ENCODE peak calls at places on chromosomes 2 and 18, in seven cellular contexts. U is H9, G is IMR-90, N is mesendoderm, Q is neuronal stem cell, H is mesenchymal stem cell, F is H1. C is an unnamed sample.

GRCh38 chr18:21281611-21282010 is 39.6 kb downstream of the GREB1L start:
- DNase-seq in F (no peak), H (no peak), N (no peak), Q (no peak), G (no peak), U (no peak), C (no peak)

GRCh38 chr18:46867471-46868170 is 49.7 kb downstream of the PIAS2 start:
- DNase-seq in U (no peak), N (no peak), G (no peak), F (no peak), Q (no peak), H (no peak), C (no peak)

GRCh38 chr2:236348279-236348678 is 84.1 kb upstream of the ASB18 start:
- DNase-seq in U (peak), F (no peak), H (no peak), N (no peak), G (no peak), Q (no peak), C (no peak)

GRCh38 chr2:233072838-233073237 is 12.7 kb downstream of the INPP5D start:
- DNase-seq in G (no peak), H (no peak), N (no peak), Q (no peak), U (no peak), F (no peak), C (no peak)

GRCh38 chr2:166057363-166058169 is 70.3 kb downstream of the SCN1A start:
- DNase-seq in F (no peak), Q (peak), H (peak), G (peak), U (no peak), N (peak), C (peak)

GRCh38 chr2:199581935-199582336 is 124.2 kb upstream of the SATB2 start:
- DNase-seq in F (no peak), U (no peak), Q (no peak), G (peak), N (peak), H (peak), C (no peak)

GRCh38 chr2:19611491-19612332 is 253.3 kb upstream of the OSR1 start:
- DNase-seq in F (no peak), N (no peak), G (peak), H (peak), Q (no peak), U (no peak), C (no peak)

GRCh38 chr2:200782243-200782642 is 29.5 kb upstream of the BZW1 start:
- DNase-seq in U (no peak), Q (no peak), G (peak), H (no peak), N (no peak), F (no peak), C (peak)

GRCh38 chr18:23053756-23054457 is 81.4 kb upstream of the CABLES1 start:
- DNase-seq in Q (peak), N (peak), U (peak), F (peak), H (peak), G (peak), C (peak)

GRCh38 chr2:55155764-55156221 is 76.3 kb downstream of the CLHC1 start:
- DNase-seq in N (no peak), F (no peak), G (peak), U (no peak), H (peak), Q (no peak), C (no peak)

GRCh38 chr2:94753466-94753998 is 117.7 kb upstream of the TEKT4 start:
- DNase-seq in Q (no peak), U (no peak), H (no peak), G (no peak), N (no peak), F (no peak), C (no peak)

GRCh38 chr18:75124551-75124950 is 84.4 kb downstream of the PTGR3 start:
- DNase-seq in N (no peak), Q (no peak), U (no peak), G (no peak), H (no peak), F (no peak), C (no peak)

GRCh38 chr2:39870871-39871270 is 91.8 kb upstream of the THUMPD2 start:
- DNase-seq in Q (no peak), U (no peak), H (no peak), G (no peak), F (no peak), N (no peak), C (no peak)

GRCh38 chr2:6960659-6961058 is 43.4 kb downstream of the RNF144A start:
- DNase-seq in H (no peak), G (peak), Q (no peak), N (no peak), F (no peak), U (no peak), C (no peak)

GRCh38 chr2:180604077-180604476 is 376.3 kb upstream of the UBE2E3 start:
- DNase-seq in Q (peak), G (peak), N (peak), F (peak), H (peak), U (no peak), C (peak)

GRCh38 chr2:70515938-70516337 is 37.7 kb downstream of the TGFA start:
- DNase-seq in N (no peak), H (no peak), U (no peak), G (no peak), F (no peak), Q (no peak), C (peak)

GRCh38 chr2:182379235-182379634 is 47.6 kb downstream of the PDE1A start:
- DNase-seq in F (no peak), H (peak), N (no peak), G (peak), Q (no peak), U (no peak), C (no peak)

GRCh38 chr2:45382744-45383143 is 228.3 kb downstream of the SRBD1 start:
- DNase-seq in U (no peak), H (peak), N (no peak), Q (no peak), G (peak), F (no peak), C (no peak)
- H2AK5ac ChIP-seq in U (no peak), H (no peak), N (no peak), Q (no peak), G (no peak), F (no peak), C (no peak)

GRCh38 chr2:12381543-12382323 is 335.0 kb upstream of the TRIB2 start:
- DNase-seq in N (peak), F (no peak), Q (peak), G (peak), H (no peak), U (peak), C (no peak)
- H2BK120ac ChIP-seq in N (no peak), F (no peak), Q (no peak), G (no peak), H (no peak), U (no peak), C (no peak)

DNA sequence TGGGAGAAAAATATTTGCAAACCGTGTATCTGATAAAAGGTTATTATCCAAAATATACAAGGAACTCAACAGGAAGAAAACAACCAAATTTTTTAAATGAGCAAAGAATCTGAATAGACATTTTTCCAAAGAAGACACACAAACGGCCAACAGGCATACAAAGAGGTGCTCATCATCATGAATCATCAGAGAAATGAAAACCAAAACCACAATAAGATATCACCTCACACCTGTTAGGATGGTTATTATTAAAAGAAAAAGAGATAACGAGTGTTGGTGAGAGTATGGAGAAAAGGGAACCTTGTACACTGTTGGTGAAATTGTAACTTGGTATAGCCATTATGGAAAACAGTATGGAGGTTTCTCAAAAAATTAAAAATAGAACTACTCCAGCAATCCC is 463.3 kb downstream of the IRS1 start:
- DNase-seq in U (no peak), G (no peak), N (no peak), F (no peak), Q (no peak), H (no peak), C (no peak)
- H3K27ac ChIP-seq in U (no peak), G (no peak), N (no peak), F (no peak), Q (no peak), H (no peak), C (no peak)

DNA sequence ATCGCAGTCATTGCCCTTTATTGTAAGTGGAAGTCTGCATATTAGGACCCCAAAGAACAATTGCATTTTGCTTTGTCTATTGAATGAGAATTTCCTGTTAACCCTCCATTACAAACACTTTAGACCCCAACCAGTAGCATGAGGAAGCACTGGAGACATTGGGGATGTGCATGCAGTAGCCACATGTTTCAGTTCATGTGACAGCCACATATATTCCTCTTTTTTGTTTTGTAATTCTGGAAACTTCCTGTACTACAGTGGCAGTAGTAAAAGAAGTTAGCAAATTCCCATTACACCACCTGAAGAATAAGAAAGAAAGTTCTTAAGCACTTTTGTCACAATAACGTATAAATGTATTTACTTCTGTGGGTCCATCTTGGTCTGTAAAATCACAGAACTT is 281.1 kb upstream of the SLC14A2 start:
- DNase-seq in U (no peak), H (no peak), F (no peak), N (no peak), Q (no peak), G (no peak), C (no peak)
- H2AK5ac ChIP-seq in U (no peak), H (no peak), F (no peak), N (no peak), Q (no peak), G (no peak), C (no peak)

DNA sequence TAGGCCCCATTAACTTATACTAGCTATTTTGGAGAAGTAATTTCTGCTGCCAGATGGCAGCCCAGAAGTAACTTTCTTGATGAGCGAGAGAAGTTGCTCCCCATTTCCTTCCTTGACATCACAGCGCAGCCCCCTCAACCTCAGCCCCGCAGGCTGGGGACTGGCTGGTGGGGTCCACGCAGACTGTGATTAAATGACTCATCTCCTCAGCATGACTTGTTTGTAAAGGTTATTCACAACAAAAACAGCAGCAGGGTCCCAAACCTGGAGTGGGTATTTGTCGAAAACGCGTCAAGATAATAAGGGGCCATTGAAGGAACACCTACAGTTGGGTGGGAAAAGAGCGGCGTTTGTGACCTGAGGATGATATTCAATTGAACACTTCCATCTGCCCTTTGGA is 120.6 kb downstream of the TXNL1 start:
- DNase-seq in Q (no peak), U (no peak), F (no peak), H (no peak), G (no peak), N (no peak), C (no peak)
- H2BK120ac ChIP-seq in Q (no peak), U (no peak), F (no peak), H (no peak), G (no peak), N (no peak), C (no peak)

DNA sequence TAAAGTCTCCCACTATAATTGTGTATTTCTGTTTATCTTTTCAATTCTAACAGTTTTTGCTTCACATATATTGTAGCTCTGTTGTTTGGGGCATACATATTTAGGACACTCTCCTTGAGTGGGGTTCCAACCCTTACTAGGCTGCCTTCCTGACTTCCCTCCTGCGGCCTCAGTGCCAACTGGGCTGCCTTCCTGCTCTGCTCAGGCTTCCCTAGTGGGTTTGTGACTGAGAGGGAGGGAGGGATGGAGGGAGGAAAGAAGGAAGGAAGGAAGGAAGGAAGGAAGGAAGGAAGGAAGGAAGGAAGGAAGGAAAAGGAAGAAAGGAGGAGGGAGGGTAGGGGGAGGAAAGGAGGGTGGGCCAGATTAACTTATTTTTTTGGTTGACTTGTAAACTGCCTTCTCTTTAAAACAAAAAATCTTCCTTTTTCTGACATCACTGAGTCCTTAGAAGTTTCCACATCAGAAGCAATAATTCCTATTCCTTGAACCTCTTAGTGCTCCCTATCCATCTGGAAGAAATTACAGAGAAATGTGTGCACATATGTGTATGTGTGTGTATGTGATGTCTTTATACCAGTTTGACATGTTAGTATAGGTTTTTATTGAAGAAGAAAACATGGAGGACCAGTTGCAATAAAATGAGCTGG is 145.4 kb upstream of the PGAP1 start:
- DNase-seq in Q (no peak), U (no peak), H (no peak), F (no peak), G (no peak), N (no peak), C (no peak)
- H3K27ac ChIP-seq in Q (no peak), U (no peak), H (no peak), F (no peak), G (no peak), N (no peak), C (no peak)